ENCODE peak calls at places on chromosomes 1 and 21, in nine cellular contexts. M, K, A, Y, D, I, Z, P and S are unnamed samples.

GRCh38 chr1:160774886-160775719 is 20.9 kb upstream of the LY9 start:
- DNase-seq in M (no peak), A (no peak), I (no peak), P (no peak), Z (no peak), K (no peak), D (no peak), Y (no peak), S (no peak)

GRCh38 chr1:17119744-17120482 is 662 bp upstream of the PADI2 start:
- DNase-seq in I (no peak), M (peak), Y (no peak), P (no peak), D (no peak), K (no peak), A (no peak), Z (no peak), S (peak)

GRCh38 chr1:116942344-116942743 is 32.6 kb downstream of the PTGFRN start:
- DNase-seq in A (no peak), M (no peak), P (no peak), K (no peak), D (no peak), Z (no peak), Y (no peak), I (no peak), S (no peak)

GRCh38 chr1:212525479-212526110 is 83.0 kb upstream of the ATF3 start:
- DNase-seq in P (no peak), A (no peak), I (no peak), Y (no peak), K (no peak), Z (no peak), M (no peak), D (peak), S (no peak)

GRCh38 chr1:173269490-173270230 is 62.5 kb upstream of the TNFSF4 start:
- DNase-seq in A (no peak), Y (no peak), M (no peak), K (no peak), I (no peak), Z (no peak), D (peak), P (peak), S (no peak)

GRCh38 chr1:24929876-24930702 is at the start of gene RUNX3:
- DNase-seq in P (peak), A (no peak), D (no peak), K (peak), M (peak), I (no peak), Z (no peak), Y (peak), S (no peak)

GRCh38 chr1:165668184-165668583 is 30.2 kb downstream of the ALDH9A1 start:
- DNase-seq in A (no peak), M (no peak), P (no peak), Y (no peak), I (no peak), Z (no peak), K (no peak), D (no peak), S (no peak)

GRCh38 chr1:84298688-84299535 is 2.6 kb upstream of the SAMD13 start:
- DNase-seq in M (peak), I (peak), P (peak), D (peak), K (peak), Y (peak), Z (peak), A (no peak), S (peak)

GRCh38 chr1:88061106-88061829 is 622.8 kb upstream of the PKN2 start:
- DNase-seq in K (peak), A (no peak), P (peak), I (peak), Z (peak), D (peak), Y (no peak), M (peak), S (peak)

GRCh38 chr1:110898734-110899457 is 25.9 kb downstream of the CD53 start:
- DNase-seq in I (no peak), A (no peak), Z (no peak), M (no peak), K (no peak), P (no peak), Y (no peak), D (no peak), S (no peak)

GRCh38 chr1:110897685-110898084 is 24.7 kb downstream of the CD53 start:
- DNase-seq in Y (no peak), P (no peak), K (no peak), Z (no peak), I (no peak), A (no peak), D (no peak), M (no peak), S (no peak)

GRCh38 chr1:110890474-110891196 is 17.7 kb downstream of the CD53 start:
- DNase-seq in Z (no peak), P (no peak), Y (no peak), K (no peak), I (no peak), M (no peak), A (no peak), D (no peak), S (no peak)

GRCh38 chr1:110896090-110896489 is 23.1 kb downstream of the CD53 start:
- DNase-seq in D (no peak), P (no peak), Y (no peak), K (no peak), Z (no peak), M (no peak), A (no peak), I (no peak), S (no peak)

DNA sequence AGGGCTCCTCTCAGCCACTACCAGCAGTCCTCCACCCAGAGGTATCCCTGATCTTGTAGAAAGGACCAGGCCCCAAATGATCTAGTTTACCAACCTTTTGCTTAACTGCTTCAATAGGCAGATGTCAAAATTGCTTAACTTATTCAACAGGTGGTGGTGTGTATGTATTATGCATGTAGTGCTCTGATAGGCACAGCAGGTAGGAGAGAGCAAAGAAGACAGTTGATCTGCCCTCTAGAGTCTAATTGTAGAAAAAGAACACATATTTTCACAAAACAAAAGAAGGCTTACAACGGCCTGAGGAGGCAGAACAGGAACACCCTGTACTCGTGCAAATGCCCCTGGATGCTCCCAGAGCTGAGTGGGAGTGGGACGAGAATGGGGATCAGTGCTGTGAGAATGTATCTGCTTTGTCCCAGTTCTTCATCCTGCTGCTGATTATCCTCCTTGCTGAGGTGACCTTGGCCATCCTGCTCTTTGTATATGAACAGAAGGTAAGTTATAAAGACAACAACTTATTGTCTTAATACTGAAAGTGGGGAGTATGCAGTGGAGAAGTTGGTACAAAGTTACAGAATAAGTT is 21.1 kb downstream of the CD53 start:
- DNase-seq in P (no peak), I (no peak), A (no peak), K (no peak), M (no peak), D (no peak), Y (no peak), Z (no peak), S (no peak)
- TF ChIP-seq CTCF in P (no peak), I (no peak), A (no peak), K (no peak), M (no peak), D (no peak), Y (no peak), Z (no peak), S (no peak)

GRCh38 chr1:16007671-16008341 is 3.8 kb downstream of the SRARP start:
- DNase-seq in Z (no peak), Y (no peak), D (no peak), I (no peak), K (no peak), M (no peak), A (no peak), P (no peak), S (no peak)

GRCh38 chr1:16009030-16009460 is 5.0 kb downstream of the SRARP start:
- DNase-seq in A (peak), D (peak), M (peak), Z (peak), P (peak), I (peak), K (peak), Y (peak), S (peak)

GRCh38 chr1:16005597-16005996 is 1.6 kb downstream of the SRARP start:
- DNase-seq in I (no peak), M (no peak), Z (no peak), K (no peak), A (no peak), Y (no peak), D (no peak), P (no peak), S (no peak)

GRCh38 chr1:16006010-16006409 is 2.0 kb downstream of the SRARP start:
- DNase-seq in M (no peak), P (no peak), D (no peak), Y (no peak), K (no peak), A (no peak), Z (no peak), I (no peak), S (no peak)

DNA sequence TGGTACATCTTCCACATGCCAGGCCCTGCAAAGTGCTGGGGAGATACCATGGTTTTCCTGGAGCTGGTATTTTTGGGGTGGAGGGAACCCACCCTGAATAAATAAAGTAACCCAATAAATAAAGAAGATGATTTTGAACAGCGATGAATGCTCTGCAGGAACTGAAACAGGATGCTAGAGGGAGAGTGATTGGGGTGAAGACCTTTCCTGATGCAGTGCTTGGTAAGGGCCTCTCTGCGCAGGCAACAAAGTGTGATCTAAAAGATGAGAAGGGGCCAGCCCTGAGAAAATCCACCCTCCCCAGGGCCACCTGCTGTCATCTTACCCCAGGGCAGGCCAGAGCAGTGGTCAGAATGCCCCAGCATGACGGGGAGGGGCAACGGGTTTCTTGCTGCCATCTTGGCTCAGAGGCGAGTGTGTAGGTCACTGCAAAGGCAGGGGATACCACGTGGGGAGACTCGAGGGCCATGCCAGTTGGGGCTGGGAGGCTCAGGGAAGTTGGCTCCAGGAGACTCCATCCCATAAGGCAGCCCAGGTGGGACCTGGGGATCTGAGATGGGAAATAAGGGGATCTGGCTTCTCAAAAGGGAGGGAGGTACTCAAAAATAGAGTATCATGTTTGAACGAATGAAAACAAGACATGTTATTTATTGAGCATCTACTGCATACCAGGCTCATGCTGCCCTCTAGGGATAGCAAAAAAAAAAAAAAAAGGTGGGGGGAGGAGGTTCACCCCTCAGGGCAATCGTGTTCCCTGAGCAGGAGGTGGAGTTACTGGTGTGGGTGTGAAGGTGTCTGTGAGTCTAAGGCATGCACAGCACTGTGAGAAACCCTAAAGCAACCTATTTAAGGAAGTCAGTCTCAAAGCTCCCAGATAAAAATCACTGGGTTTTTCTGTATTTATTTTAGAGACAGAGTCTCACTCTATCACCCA is 2.8 kb downstream of the SRARP start:
- DNase-seq in K (no peak), Y (no peak), M (no peak), Z (no peak), A (no peak), D (peak), I (no peak), P (no peak), S (no peak)
- TF ChIP-seq CTCF in K (no peak), Y (no peak), M (no peak), Z (no peak), A (no peak), D (peak), I (no peak), P (peak), S (no peak)

GRCh38 chr1:9058465-9058864 is 11.0 kb downstream of the SLC2A5 start:
- DNase-seq in D (no peak), I (no peak), K (no peak), P (no peak), Z (no peak), Y (no peak), M (no peak), A (no peak), S (no peak)
- TF ChIP-seq CTCF in D (peak), I (peak), K (no peak), P (no peak), Z (no peak), Y (no peak), M (no peak), A (no peak), S (no peak)

DNA sequence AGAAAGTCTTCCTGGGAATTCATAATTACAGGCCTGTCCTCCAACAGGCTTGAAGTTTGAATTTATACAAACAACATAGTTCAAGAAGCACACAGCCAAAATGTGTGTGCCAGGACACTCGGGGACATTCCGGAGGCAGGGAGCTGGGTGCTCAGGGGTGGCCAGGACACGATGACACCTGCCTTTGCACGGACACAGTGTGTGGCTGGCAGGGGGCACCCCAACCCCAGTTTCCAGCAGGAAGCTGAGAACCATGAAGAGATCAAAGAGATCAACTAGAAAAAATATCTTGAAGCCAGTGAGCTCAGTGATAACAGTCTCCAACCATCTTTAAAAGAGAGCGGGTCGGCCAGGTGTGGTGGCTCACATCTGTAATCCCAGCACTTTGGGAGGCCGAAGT is 32.5 kb upstream of the TRAPPC10 start:
- DNase-seq in I (no peak), Y (no peak), A (no peak), D (no peak), Z (no peak), P (no peak), K (no peak), M (peak), S (no peak)
- TF ChIP-seq CTCF in I (no peak), Y (no peak), A (no peak), D (no peak), Z (peak), P (no peak), K (no peak), M (peak), S (no peak)